ENCODE peak calls at places on chromosomes 5 and 9, in nine cellular contexts. U is GM03348; C is A549; H is activated CD8-positive, alpha-beta memory T cell treated with anti-CD3 and anti-CD28 coated beads, Interleukin-2, amount 10 ng/mL, durations not matched to agents 7 days and 5 days; E is choroid plexus epithelial cell; R is RCC 7860; M is stimulated activated CD8-positive, alpha-beta memory T cell treated with anti-CD3 and anti-CD28 coated beads, Interleukin-15, amount 100 ng/mL, for 1 hour; Z is fibroblast of the aortic adventitia; S is fibroblast of mammary gland. X is an unnamed sample.

GRCh38 chr5:17000296-17000939 is 64.3 kb upstream of the MYO10 start:
- DNase-seq in U (peak), C (peak), H (no peak), E (peak), R (peak), M (no peak), Z (peak), S (peak), X (peak)

GRCh38 chr5:72245517-72246238 is 74.4 kb downstream of the MRPS27 start:
- DNase-seq in U (no peak), C (no peak), H (no peak), E (no peak), R (no peak), M (no peak), Z (no peak), S (no peak), X (no peak)

GRCh38 chr5:88145603-88146467 is 122.8 kb downstream of the TMEM161B start:
- DNase-seq in U (peak), C (no peak), H (no peak), E (no peak), R (no peak), M (no peak), Z (no peak), S (no peak), X (no peak)

GRCh38 chr9:34428325-34428958 is 29.9 kb downstream of the FAM219A start:
- DNase-seq in U (no peak), C (no peak), H (no peak), E (peak), R (no peak), M (no peak), Z (no peak), S (no peak), X (peak)

GRCh38 chr9:116156621-116157314 is 3.2 kb downstream of the PAPPA start:
- DNase-seq in U (peak), C (peak), H (no peak), E (peak), R (no peak), M (no peak), Z (peak), S (peak), X (peak)

GRCh38 chr5:123365163-123365562 is 58.0 kb downstream of the CEP120 start:
- DNase-seq in U (peak), C (no peak), H (no peak), E (peak), R (no peak), M (no peak), Z (peak), S (peak), X (peak)

GRCh38 chr5:173228639-173229380 is 6.2 kb downstream of the NKX2-5 start:
- DNase-seq in U (peak), C (no peak), H (no peak), E (no peak), R (no peak), M (no peak), Z (no peak), S (no peak), X (no peak)

GRCh38 chr5:126339215-126339805 is 83.9 kb upstream of the GRAMD2B start:
- DNase-seq in U (peak), C (peak), H (peak), E (peak), R (peak), M (peak), Z (peak), S (peak), X (peak)

GRCh38 chr9:137522746-137523455 is 27.3 kb downstream of the PNPLA7 start:
- DNase-seq in U (no peak), C (no peak), H (no peak), E (no peak), R (no peak), M (no peak), Z (no peak), S (no peak), X (no peak)

GRCh38 chr9:7085357-7085756 is 327.6 kb downstream of the KDM4C start:
- DNase-seq in U (no peak), C (no peak), H (no peak), E (no peak), R (no peak), M (no peak), Z (no peak), S (no peak), X (no peak)

GRCh38 chr9:125586173-125586512 is 120.9 kb downstream of the MAPKAP1 start:
- DNase-seq in U (no peak), C (no peak), H (no peak), E (no peak), R (no peak), M (no peak), Z (no peak), S (no peak), X (no peak)

GRCh38 chr5:66851306-66851705 is 255.1 kb downstream of the MAST4 start:
- DNase-seq in U (no peak), C (no peak), H (no peak), E (no peak), R (no peak), M (no peak), Z (no peak), S (no peak), X (no peak)

GRCh38 chr9:87564111-87564510 is 66.4 kb downstream of the DAPK1 start:
- DNase-seq in U (no peak), C (no peak), H (no peak), E (no peak), R (peak), M (no peak), Z (peak), S (peak), X (no peak)